ENCODE peak calls at places on chromosomes 12 and 14, in four cellular contexts. One of them, this sample, is unnamed.

GRCh38 chr12:104720346-104721064 is 237.6 kb downstream of the SLC41A2 start:
- DNase-seq in HepG2: no peak
- DNase-seq in fibroblast of lung: peak
- DNase-seq in endothelial cell of umbilical vein: peak
- DNase-seq in this sample: peak

GRCh38 chr14:100199240-100199860 is 39.6 kb upstream of the YY1 start:
- DNase-seq in HepG2: no peak
- DNase-seq in fibroblast of lung: no peak
- DNase-seq in endothelial cell of umbilical vein: no peak
- DNase-seq in this sample: no peak

GRCh38 chr12:57842342-57843294 is 3.9 kb downstream of the CTDSP2 start:
- DNase-seq in HepG2: no peak
- DNase-seq in fibroblast of lung: no peak
- DNase-seq in endothelial cell of umbilical vein: no peak
- DNase-seq in this sample: no peak

GRCh38 chr14:100332797-100333196 is 9.7 kb downstream of the SLC25A47 start:
- DNase-seq in HepG2: no peak
- DNase-seq in fibroblast of lung: no peak
- DNase-seq in endothelial cell of umbilical vein: no peak
- DNase-seq in this sample: no peak

GRCh38 chr12:86787419-86787818 is 531.2 kb upstream of the MGAT4C start:
- DNase-seq in HepG2: no peak
- DNase-seq in fibroblast of lung: no peak
- DNase-seq in endothelial cell of umbilical vein: no peak
- DNase-seq in this sample: no peak

GRCh38 chr14:34693228-34693939 is 21.0 kb downstream of the CFL2 start:
- DNase-seq in HepG2: peak
- DNase-seq in fibroblast of lung: no peak
- DNase-seq in endothelial cell of umbilical vein: no peak
- DNase-seq in this sample: no peak

GRCh38 chr12:6053541-6053940 is 70.9 kb downstream of the VWF start:
- DNase-seq in HepG2: peak
- DNase-seq in fibroblast of lung: no peak
- DNase-seq in endothelial cell of umbilical vein: peak
- DNase-seq in this sample: no peak

GRCh38 chr14:51715742-51716141 is 64.0 kb downstream of the FRMD6 start:
- DNase-seq in HepG2: no peak
- DNase-seq in fibroblast of lung: no peak
- DNase-seq in endothelial cell of umbilical vein: no peak
- DNase-seq in this sample: no peak

GRCh38 chr12:64186789-64187188 is 35.3 kb downstream of the KICS2 start:
- DNase-seq in HepG2: no peak
- DNase-seq in fibroblast of lung: peak
- DNase-seq in endothelial cell of umbilical vein: peak
- DNase-seq in this sample: no peak

GRCh38 chr12:57216931-57217871 is 607 bp downstream of the NXPH4 start:
- DNase-seq in HepG2: no peak
- DNase-seq in fibroblast of lung: no peak
- DNase-seq in endothelial cell of umbilical vein: no peak
- DNase-seq in this sample: no peak

GRCh38 chr14:48890333-48890732 is 695.8 kb downstream of the RPS29 start:
- DNase-seq in HepG2: no peak
- DNase-seq in fibroblast of lung: no peak
- DNase-seq in endothelial cell of umbilical vein: no peak
- DNase-seq in this sample: no peak

GRCh38 chr12:32727237-32727636 is 28.5 kb downstream of the YARS2 start:
- DNase-seq in HepG2: no peak
- DNase-seq in fibroblast of lung: no peak
- DNase-seq in endothelial cell of umbilical vein: no peak
- DNase-seq in this sample: no peak

GRCh38 chr12:45732936-45733335 is 3.4 kb downstream of the ARID2 start:
- DNase-seq in HepG2: no peak
- DNase-seq in fibroblast of lung: no peak
- DNase-seq in endothelial cell of umbilical vein: peak
- DNase-seq in this sample: no peak

GRCh38 chr12:4015225-4016076 is 142.3 kb upstream of the PARP11 start:
- DNase-seq in HepG2: peak
- DNase-seq in fibroblast of lung: no peak
- DNase-seq in endothelial cell of umbilical vein: no peak
- DNase-seq in this sample: no peak

GRCh38 chr12:124764870-124765570 is 98.6 kb downstream of the SCARB1 start:
- DNase-seq in HepG2: no peak
- DNase-seq in fibroblast of lung: peak
- DNase-seq in endothelial cell of umbilical vein: no peak
- DNase-seq in this sample: no peak

GRCh38 chr14:79516009-79516408 is 695.3 kb downstream of the DIO2 start:
- DNase-seq in HepG2: no peak
- DNase-seq in fibroblast of lung: no peak
- DNase-seq in endothelial cell of umbilical vein: no peak
- DNase-seq in this sample: no peak

GRCh38 chr14:59845245-59845644 is 25.3 kb downstream of the RTN1 start:
- DNase-seq in HepG2: no peak
- DNase-seq in fibroblast of lung: no peak
- DNase-seq in endothelial cell of umbilical vein: no peak
- DNase-seq in this sample: no peak

GRCh38 chr12:71135812-71136176 is 22.0 kb downstream of the TSPAN8 start:
- DNase-seq in HepG2: no peak
- DNase-seq in fibroblast of lung: no peak
- DNase-seq in endothelial cell of umbilical vein: peak
- DNase-seq in this sample: no peak

GRCh38 chr14:91142214-91142668 is 28.4 kb downstream of the DGLUCY start:
- DNase-seq in HepG2: no peak
- DNase-seq in fibroblast of lung: no peak
- DNase-seq in endothelial cell of umbilical vein: no peak
- DNase-seq in this sample: peak

GRCh38 chr14:69543341-69544249 is 31.1 kb downstream of the CCDC177 start:
- DNase-seq in HepG2: no peak
- DNase-seq in fibroblast of lung: peak
- DNase-seq in endothelial cell of umbilical vein: peak
- DNase-seq in this sample: no peak

GRCh38 chr12:15393037-15393436 is 70.7 kb downstream of the PTPRO start:
- DNase-seq in HepG2: no peak
- DNase-seq in fibroblast of lung: no peak
- DNase-seq in endothelial cell of umbilical vein: no peak
- DNase-seq in this sample: no peak

GRCh38 chr12:1445807-1446206 is 148.6 kb downstream of the FBXL14 start:
- DNase-seq in HepG2: no peak
- DNase-seq in fibroblast of lung: no peak
- DNase-seq in endothelial cell of umbilical vein: no peak
- DNase-seq in this sample: no peak

GRCh38 chr14:105226198-105226597 is 22.1 kb upstream of the BTBD6 start:
- DNase-seq in HepG2: no peak
- DNase-seq in fibroblast of lung: no peak
- DNase-seq in endothelial cell of umbilical vein: no peak
- DNase-seq in this sample: no peak

GRCh38 chr14:63598821-63599220 is 42.9 kb downstream of the WDR89 start:
- DNase-seq in HepG2: no peak
- DNase-seq in fibroblast of lung: no peak
- DNase-seq in endothelial cell of umbilical vein: no peak
- DNase-seq in this sample: no peak

GRCh38 chr12:25377475-25378179 is 126.9 kb upstream of the KRAS start:
- DNase-seq in HepG2: no peak
- DNase-seq in fibroblast of lung: peak
- DNase-seq in endothelial cell of umbilical vein: no peak
- DNase-seq in this sample: no peak

GRCh38 chr14:24900281-24900868 is 149.6 kb downstream of the STXBP6 start:
- DNase-seq in HepG2: no peak
- DNase-seq in fibroblast of lung: peak
- DNase-seq in endothelial cell of umbilical vein: no peak
- DNase-seq in this sample: no peak

GRCh38 chr12:120698677-120699076 is 11.6 kb upstream of the UNC119B start:
- DNase-seq in HepG2: no peak
- DNase-seq in fibroblast of lung: no peak
- DNase-seq in endothelial cell of umbilical vein: peak
- DNase-seq in this sample: no peak

GRCh38 chr12:30754383-30754749 is 385 bp downstream of the CAPRIN2 start:
- DNase-seq in HepG2: no peak
- DNase-seq in fibroblast of lung: no peak
- DNase-seq in endothelial cell of umbilical vein: no peak
- DNase-seq in this sample: no peak

GRCh38 chr12:30755395-30755762 is 628 bp upstream of the CAPRIN2 start:
- DNase-seq in HepG2: no peak
- DNase-seq in fibroblast of lung: no peak
- DNase-seq in endothelial cell of umbilical vein: no peak
- DNase-seq in this sample: no peak

GRCh38 chr12:30756074-30756473 is 1.3 kb upstream of the CAPRIN2 start:
- DNase-seq in HepG2: peak
- DNase-seq in fibroblast of lung: no peak
- DNase-seq in endothelial cell of umbilical vein: no peak
- DNase-seq in this sample: no peak

GRCh38 chr12:30753761-30754382 is 879 bp downstream of the CAPRIN2 start:
- DNase-seq in HepG2: no peak
- DNase-seq in fibroblast of lung: peak
- DNase-seq in endothelial cell of umbilical vein: peak
- DNase-seq in this sample: peak

GRCh38 chr12:30754750-30755394 is at the start of gene CAPRIN2:
- DNase-seq in HepG2: peak
- DNase-seq in fibroblast of lung: peak
- DNase-seq in endothelial cell of umbilical vein: peak
- DNase-seq in this sample: peak
- TF ChIP-seq EZH2 in HepG2: no peak
- TF ChIP-seq EZH2 in fibroblast of lung: no peak
- TF ChIP-seq EZH2 in endothelial cell of umbilical vein: no peak
- TF ChIP-seq EZH2 in this sample: no peak

GRCh38 chr12:95701275-95701674 is 89.3 kb downstream of the NTN4 start:
- DNase-seq in HepG2: no peak
- DNase-seq in fibroblast of lung: no peak
- DNase-seq in endothelial cell of umbilical vein: peak
- DNase-seq in this sample: no peak
- H3K9ac ChIP-seq in HepG2: no peak
- H3K9ac ChIP-seq in fibroblast of lung: no peak
- H3K9ac ChIP-seq in endothelial cell of umbilical vein: no peak
- H3K9ac ChIP-seq in this sample: no peak

DNA sequence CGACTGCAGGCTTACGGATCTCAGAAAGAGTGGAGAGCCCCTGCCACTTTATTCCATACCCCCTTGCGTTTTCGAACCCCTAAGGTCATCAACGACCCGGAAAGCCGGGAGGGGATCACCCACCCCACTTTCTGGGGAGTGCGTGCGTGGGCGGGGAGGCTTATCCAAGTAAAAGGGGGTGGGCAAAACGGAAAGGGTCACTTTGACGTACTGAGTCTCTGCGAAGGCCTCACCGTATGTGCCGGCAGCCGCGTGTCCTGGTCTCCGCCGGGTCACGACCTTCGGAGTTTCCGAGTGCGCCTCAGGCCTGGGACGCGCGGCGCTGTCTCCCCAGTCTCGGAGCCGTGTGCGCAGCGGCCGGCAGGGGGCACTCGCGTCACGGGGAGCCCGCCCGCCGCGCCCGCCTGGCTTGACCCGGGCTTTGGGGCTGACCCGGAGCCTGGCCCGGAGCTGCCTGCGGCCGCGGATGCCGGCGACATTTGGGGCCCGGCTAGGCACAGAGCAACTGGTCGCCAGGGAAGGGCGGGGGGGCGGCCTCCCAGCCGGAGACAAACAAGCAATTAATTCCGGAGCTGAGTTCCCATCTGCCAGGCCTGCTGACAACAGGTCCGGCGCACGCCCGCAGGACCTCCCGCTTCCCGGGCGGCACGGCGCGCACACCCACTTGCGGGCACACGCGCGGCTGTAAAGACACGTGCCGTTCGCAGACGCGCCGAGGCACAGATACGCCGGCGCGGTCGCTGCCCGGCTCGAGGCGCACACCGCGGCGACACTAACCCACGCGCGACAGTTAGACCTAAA is 890 bp upstream of the KIF26A start:
- DNase-seq in HepG2: peak
- DNase-seq in fibroblast of lung: peak
- DNase-seq in endothelial cell of umbilical vein: peak
- DNase-seq in this sample: peak
- TF ChIP-seq EZH2 in HepG2: no peak
- TF ChIP-seq EZH2 in fibroblast of lung: no peak
- TF ChIP-seq EZH2 in endothelial cell of umbilical vein: no peak
- TF ChIP-seq EZH2 in this sample: no peak

DNA sequence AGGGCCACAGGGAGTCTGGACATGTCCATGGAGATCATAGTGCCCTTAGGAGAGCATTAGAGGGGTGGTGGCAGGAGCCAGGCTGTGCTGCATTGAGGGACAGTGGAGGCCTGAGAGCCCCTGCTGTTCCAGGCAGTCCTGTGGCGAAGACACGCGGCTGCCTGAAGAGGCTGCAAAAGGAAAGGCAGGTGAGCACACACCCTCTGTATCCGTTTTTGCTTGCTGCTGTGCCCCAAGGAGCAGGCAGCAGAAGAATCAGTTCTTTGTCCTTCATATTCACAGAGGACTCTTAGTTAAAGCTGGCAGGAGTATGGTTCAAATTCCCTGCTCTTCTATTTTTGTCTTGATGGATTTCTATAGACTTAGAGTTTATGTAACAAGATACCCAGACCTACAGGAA is 4.5 kb downstream of the SLC35E3 start:
- DNase-seq in HepG2: no peak
- DNase-seq in fibroblast of lung: no peak
- DNase-seq in endothelial cell of umbilical vein: no peak
- DNase-seq in this sample: no peak
- H3K9ac ChIP-seq in HepG2: no peak
- H3K9ac ChIP-seq in fibroblast of lung: no peak
- H3K9ac ChIP-seq in endothelial cell of umbilical vein: no peak
- H3K9ac ChIP-seq in this sample: no peak

GRCh38 chr12:102281231-102281630 is 83.6 kb upstream of the PMCH start:
- DNase-seq in HepG2: no peak
- DNase-seq in fibroblast of lung: no peak
- DNase-seq in endothelial cell of umbilical vein: peak
- DNase-seq in this sample: no peak
- TF ChIP-seq EZH2 in HepG2: no peak
- TF ChIP-seq EZH2 in fibroblast of lung: no peak
- TF ChIP-seq EZH2 in endothelial cell of umbilical vein: no peak
- TF ChIP-seq EZH2 in this sample: no peak

DNA sequence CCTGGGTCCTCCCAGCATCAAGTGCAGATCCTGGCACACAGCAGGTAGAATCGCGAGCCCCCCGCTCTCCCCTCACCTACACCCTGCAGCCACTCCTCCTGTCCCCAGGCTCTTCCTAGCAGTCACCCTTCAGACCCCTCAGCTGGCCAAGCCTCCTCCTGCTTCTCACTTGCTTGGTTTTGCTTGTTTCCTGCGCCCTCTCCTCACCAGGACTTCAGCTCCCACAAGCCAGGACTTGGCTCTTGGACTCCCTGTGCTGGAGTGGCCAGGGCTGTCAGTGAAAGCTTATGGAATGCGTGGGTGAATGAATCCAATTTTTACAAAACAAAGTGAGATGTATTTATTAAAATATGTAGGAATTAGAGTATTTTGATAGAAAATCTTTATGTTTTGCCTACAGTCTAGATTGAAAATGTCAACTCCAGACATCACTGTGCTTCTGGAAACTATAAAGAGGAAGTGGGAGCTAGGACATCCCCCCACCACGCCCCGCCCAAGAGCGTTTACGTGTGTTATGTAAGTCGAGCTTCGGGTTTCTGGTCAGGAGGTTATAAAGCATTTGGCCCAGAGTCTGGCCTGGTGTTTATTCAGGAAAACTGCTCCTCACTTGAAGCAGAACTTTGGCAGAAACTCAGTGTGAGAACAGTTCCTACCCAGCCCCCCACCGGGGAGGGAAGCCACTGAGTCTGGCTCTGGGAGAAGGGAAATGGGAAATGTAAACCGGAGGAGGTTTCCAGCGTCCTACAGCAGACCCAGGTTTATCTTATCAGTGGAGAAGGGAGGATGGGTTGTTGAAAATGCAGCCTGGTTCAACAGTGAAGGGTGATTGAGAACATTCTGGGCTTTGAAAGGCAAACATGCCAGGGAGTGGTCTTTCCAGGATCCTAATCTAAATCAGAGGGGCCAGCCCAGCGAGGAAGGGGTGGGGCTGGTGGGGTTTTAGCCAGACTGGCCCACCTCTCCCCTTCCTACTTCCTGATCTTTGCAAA is 8.8 kb downstream of the ALDH2 start:
- DNase-seq in HepG2: peak
- DNase-seq in fibroblast of lung: peak
- DNase-seq in endothelial cell of umbilical vein: peak
- DNase-seq in this sample: no peak
- H3K9ac ChIP-seq in HepG2: peak
- H3K9ac ChIP-seq in fibroblast of lung: no peak
- H3K9ac ChIP-seq in endothelial cell of umbilical vein: peak
- H3K9ac ChIP-seq in this sample: no peak